ENCODE peak calls at places on chromosomes 6 and 20, in four cellular contexts. B, H, I and O are unnamed samples.

GRCh38 chr20:50453533-50453932 is 56.6 kb upstream of the PTPN1 start:
- DNase-seq in B (no peak), I (no peak), H (no peak), O (no peak)

GRCh38 chr6:153947817-153948447 is 91.1 kb upstream of the OPRM1 start:
- DNase-seq in B (no peak), H (no peak), I (no peak), O (no peak)

GRCh38 chr20:23255658-23256385 is 94.8 kb upstream of the NXT1 start:
- DNase-seq in I (no peak), H (no peak), B (peak; percentile 83), O (no peak)

GRCh38 chr6:25972128-25972527 is 9.5 kb downstream of the TRIM38 start:
- DNase-seq in H (no peak), I (no peak), B (no peak), O (no peak)

GRCh38 chr6:101878554-101879276 is 485.2 kb downstream of the GRIK2 start:
- DNase-seq in H (no peak), B (peak; percentile 19), I (no peak), O (no peak)

GRCh38 chr6:107114213-107114871 is 973 bp downstream of the BEND3 start:
- DNase-seq in H (peak; percentile 89), B (peak; percentile 81), I (peak; percentile 21), O (peak; percentile 54)

GRCh38 chr6:22126910-22127309 is 169.9 kb downstream of the PRL start:
- DNase-seq in H (no peak), I (no peak), B (no peak), O (no peak)

GRCh38 chr20:21262812-21263211 is 40.3 kb upstream of the XRN2 start:
- DNase-seq in I (no peak), B (no peak), H (no peak), O (no peak)

GRCh38 chr20:58131581-58132142 is 96.8 kb downstream of the ANKRD60 start:
- DNase-seq in B (peak; percentile 1), H (peak; percentile 32), I (no peak), O (peak; percentile 64)

GRCh38 chr6:156953478-156954146 is 176.4 kb downstream of the ARID1B start:
- DNase-seq in I (no peak), B (peak; percentile 99), H (no peak), O (peak; percentile 94)

GRCh38 chr6:15242937-15243614 is 2.8 kb upstream of the JARID2 start:
- DNase-seq in B (no peak), I (no peak), H (no peak), O (no peak)

GRCh38 chr20:8144282-8145245 is 12.5 kb downstream of the PLCB1 start:
- DNase-seq in B (peak; percentile 89), H (no peak), I (no peak), O (no peak)

GRCh38 chr6:44058617-44059358 is 68.5 kb downstream of the MRPL14 start:
- DNase-seq in I (peak; percentile 84), H (peak; percentile 91), B (peak; percentile 100), O (peak; percentile 98)

GRCh38 chr6:170174771-170175643 is 115.9 kb downstream of the DLL1 start:
- DNase-seq in H (peak; percentile 48), B (no peak), I (no peak), O (no peak)

GRCh38 chr20:43563429-43563828 is 4.6 kb downstream of the SGK2 start:
- DNase-seq in I (no peak), H (no peak), B (no peak), O (no peak)

GRCh38 chr20:35992713-35993335 is 24.4 kb downstream of the CNBD2 start:
- DNase-seq in I (no peak), B (peak; percentile 58), H (no peak), O (no peak)

GRCh38 chr20:37542281-37542680 is 14.6 kb upstream of the BLCAP start:
- DNase-seq in I (no peak), B (peak; percentile 37), H (no peak), O (no peak)

GRCh38 chr6:43992783-43993505 is 134.3 kb downstream of the MRPL14 start:
- DNase-seq in B (no peak), H (peak; percentile 57), I (no peak), O (no peak)

GRCh38 chr6:25703005-25703404 is 51.0 kb downstream of the SCGN start:
- DNase-seq in H (no peak), B (no peak), I (no peak), O (no peak)

GRCh38 chr6:73657201-73657600 is 3.4 kb upstream of the SLC17A5 start:
- DNase-seq in I (no peak), H (no peak), B (no peak), O (peak; percentile 34)

GRCh38 chr20:47258745-47259695 is 97.5 kb downstream of the ZMYND8 start:
- DNase-seq in B (peak; percentile 63), H (no peak), I (peak; percentile 29), O (no peak)

GRCh38 chr20:56968386-56969048 is 297.9 kb downstream of the BMP7 start:
- DNase-seq in H (no peak), B (no peak), I (no peak), O (no peak)

GRCh38 chr20:34045294-34045693 is 51.6 kb downstream of the RALY start:
- DNase-seq in I (peak; percentile 13), H (peak; percentile 67), B (peak; percentile 18), O (no peak)

GRCh38 chr6:36266913-36267644 is 2.8 kb upstream of the PNPLA1 start:
- DNase-seq in I (no peak), H (no peak), B (no peak), O (peak; percentile 37)

GRCh38 chr20:22490287-22491187 is 93.8 kb downstream of the FOXA2 start:
- DNase-seq in B (no peak), H (no peak), I (no peak), O (no peak)

GRCh38 chr6:105759946-105760345 is 326.2 kb upstream of the PRDM1 start:
- DNase-seq in B (peak; percentile 95), H (no peak), I (no peak), O (peak; percentile 83)

GRCh38 chr20:41299899-41300298 is 17.6 kb downstream of the ZHX3 start:
- DNase-seq in B (no peak), I (no peak), H (no peak), O (no peak)

GRCh38 chr20:38728237-38728761 is 4.0 kb downstream of the SLC32A1 start:
- DNase-seq in B (no peak), H (no peak), I (no peak), O (no peak)

GRCh38 chr20:1945134-1945618 is 48.7 kb downstream of the PDYN start:
- DNase-seq in H (peak; percentile 82), I (no peak), B (no peak), O (no peak)

GRCh38 chr20:56957737-56958553 is 308.5 kb downstream of the BMP7 start:
- DNase-seq in B (no peak), I (no peak), H (no peak), O (no peak)

GRCh38 chr6:85945454-85946185 is 302.9 kb upstream of the SYNCRIP start:
- DNase-seq in I (no peak), B (no peak), H (no peak), O (no peak)

GRCh38 chr20:7449269-7449668 is 491.0 kb downstream of the HAO1 start:
- DNase-seq in B (no peak), H (no peak), I (no peak), O (peak; percentile 46)

GRCh38 chr6:5962794-5963193 is 43.9 kb downstream of the NRN1 start:
- DNase-seq in B (no peak), I (no peak), H (no peak), O (no peak)

GRCh38 chr6:1695546-1696494 is 86.1 kb downstream of the FOXC1 start:
- DNase-seq in H (peak; percentile 86), I (peak; percentile 48), B (no peak), O (no peak)

GRCh38 chr20:61360296-61360695 is 108.2 kb downstream of the CDH4 start:
- DNase-seq in B (no peak), I (no peak), H (no peak), O (no peak)

GRCh38 chr6:1481326-1481725 is 92.0 kb downstream of the FOXF2 start:
- DNase-seq in B (peak; percentile 84), I (no peak), H (no peak), O (peak; percentile 56)

GRCh38 chr6:168328086-168328485 is 8.5 kb upstream of the DACT2 start:
- DNase-seq in H (no peak), B (no peak), I (no peak), O (no peak)

GRCh38 chr6:13687917-13688351 is 23.7 kb downstream of the RANBP9 start:
- DNase-seq in I (no peak), B (no peak), H (no peak), O (no peak)
- H3K27ac ChIP-seq in I (peak overlapping the region; percentile 1), B (no peak overlapping the region), H (no peak overlapping the region), O (no peak overlapping the region)

GRCh38 chr20:63080411-63080810 is 73.6 kb upstream of the BHLHE23 start:
- DNase-seq in B (no peak), H (peak; percentile 53), I (no peak), O (no peak)

GRCh38 chr20:63082308-63082938 is 75.7 kb upstream of the BHLHE23 start:
- DNase-seq in I (no peak), B (peak; percentile 11), H (peak; percentile 60), O (no peak)

GRCh38 chr20:63080811-63081210 is 74.0 kb upstream of the BHLHE23 start:
- DNase-seq in I (no peak), H (peak; percentile 41), B (no peak), O (no peak)

GRCh38 chr20:63081831-63082230 is 75.1 kb upstream of the BHLHE23 start:
- DNase-seq in H (no peak), I (no peak), B (no peak), O (no peak)

DNA sequence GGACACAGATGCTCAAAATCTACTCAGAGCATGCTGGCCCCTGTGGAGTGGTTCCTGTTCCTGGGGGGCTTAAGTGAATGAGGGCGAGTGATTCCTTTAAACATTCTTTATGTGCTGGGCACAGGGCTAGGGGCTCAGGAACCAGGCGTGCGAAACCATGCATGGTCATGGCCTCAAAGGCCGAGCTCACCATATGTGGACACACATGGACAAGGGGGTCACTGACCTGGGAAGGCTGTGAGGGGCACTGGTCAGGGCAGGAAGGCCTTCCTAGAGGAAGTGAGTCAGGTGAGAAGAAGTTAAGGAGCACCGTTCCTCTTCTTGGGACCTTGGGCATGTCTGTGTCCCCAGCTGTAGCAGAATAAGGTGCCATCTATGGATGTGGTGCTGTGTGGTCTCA is 74.6 kb upstream of the BHLHE23 start:
- DNase-seq in I (no peak), B (no peak), H (no peak), O (no peak)
- H3K27me3 ChIP-seq in I (no peaks in the 10 kb centered on the region), B (peaks cover 15% of the 10 kb centered on the region), H (no peaks in the 10 kb centered on the region), O (no peaks in the 10 kb centered on the region)

DNA sequence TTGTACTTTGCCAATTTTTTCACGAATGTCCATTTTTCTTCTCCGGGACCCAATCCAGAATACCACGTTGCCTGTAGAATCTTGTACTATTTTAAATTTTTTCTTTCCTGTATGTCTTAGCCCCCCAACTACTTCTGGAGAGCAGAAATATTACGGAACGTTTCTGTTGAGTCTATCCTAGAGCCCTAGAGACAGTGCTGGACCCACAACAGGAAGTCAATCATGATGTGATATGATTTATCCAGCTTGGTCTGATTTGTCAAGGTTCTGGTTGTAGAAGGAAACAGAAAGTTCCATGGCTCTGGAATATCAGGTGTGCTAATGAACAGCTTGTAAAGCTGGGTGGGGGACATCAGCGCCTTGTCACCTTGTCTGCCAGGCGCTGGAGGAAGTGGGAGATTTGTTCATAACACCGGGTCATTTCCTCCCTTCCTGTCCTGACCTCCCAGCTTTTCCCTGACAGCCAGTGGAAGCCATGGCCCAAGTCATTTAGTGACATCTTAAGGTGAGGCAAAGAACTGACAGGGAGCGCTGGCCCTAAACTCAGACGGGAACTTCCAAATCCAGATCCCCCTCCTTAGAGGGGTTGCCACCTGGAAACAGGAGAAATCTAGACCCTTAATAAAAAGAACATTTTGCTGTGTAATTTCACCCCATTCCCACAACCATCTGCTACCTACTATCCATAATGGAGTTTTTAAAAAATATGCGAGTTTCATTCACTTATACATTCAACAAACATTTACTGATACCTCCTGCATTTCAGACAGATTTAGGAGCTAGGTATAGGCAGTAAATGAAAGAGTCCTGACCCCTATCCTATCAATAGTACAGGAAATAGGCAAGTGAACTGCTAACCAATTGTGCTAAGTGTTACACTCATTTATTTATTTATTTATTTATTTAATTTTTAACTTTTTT is 130.5 kb downstream of the ZFP64 start:
- DNase-seq in H (no peak), I (no peak), B (no peak), O (no peak)
- TF ChIP-seq CTCF in H (no peak), I (no peak), B (peak; percentile 45), O (peak; percentile 33)

GRCh38 chr20:31817461-31817860 is 1.7 kb upstream of the MYLK2 start:
- DNase-seq in H (peak; percentile 49), I (no peak), B (no peak), O (no peak)
- H3K27ac ChIP-seq in H (no peak overlapping the region), I (no peak overlapping the region), B (no peak overlapping the region), O (no peak overlapping the region)